ENCODE peak calls at places on chromosomes 12 and 14, in seven cellular contexts. O is RWPE1; B is neural crest cell; C is epithelial cell of proximal tubule; K is activated T-cell treated with anti-CD3 and anti-CD28 coated beads, Interleukin-2, amount 50 U/mL, for 1 hour; Y is hypothalamus; S is caudate nucleus. J is an unnamed sample.

GRCh38 chr12:52387859-52388258 is 2.4 kb upstream of the KRT84 start:
- DNase-seq in O (no peak), B (no peak), C (no peak), K (no peak), Y (no peak), S (no peak), J (no peak)

GRCh38 chr12:65121049-65121955 is at the start of gene WIF1:
- DNase-seq in O (peak), B (no peak), C (no peak), K (peak), Y (no peak), S (peak), J (peak)

GRCh38 chr14:21071225-21072041 is 1.3 kb downstream of the ARHGEF40 start:
- DNase-seq in O (peak), B (peak), C (no peak), K (peak), Y (no peak), S (peak), J (peak)

GRCh38 chr12:1826867-1827705 is 6.7 kb downstream of the LRTM2 start:
- DNase-seq in O (no peak), B (no peak), C (no peak), K (no peak), Y (no peak), S (no peak), J (no peak)

GRCh38 chr12:92299344-92299743 is 153.7 kb upstream of the BTG1 start:
- DNase-seq in O (no peak), B (no peak), C (no peak), K (no peak), Y (no peak), S (no peak), J (no peak)

GRCh38 chr12:74897425-74898211 is 312.0 kb downstream of the KCNC2 start:
- DNase-seq in O (peak), B (no peak), C (no peak), K (no peak), Y (no peak), S (no peak), J (no peak)

GRCh38 chr12:67241482-67241881 is 27.7 kb upstream of the CAND1 start:
- DNase-seq in O (no peak), B (no peak), C (no peak), K (no peak), Y (no peak), S (no peak), J (no peak)

GRCh38 chr14:102187583-102188001 is 47.9 kb downstream of the WDR20 start:
- DNase-seq in O (no peak), B (no peak), C (no peak), K (no peak), Y (no peak), S (peak), J (no peak)

GRCh38 chr12:128075332-128075731 is 191.6 kb upstream of the TMEM132C start:
- DNase-seq in O (no peak), B (no peak), C (no peak), K (no peak), Y (no peak), S (no peak), J (no peak)

GRCh38 chr12:2017724-2018337 is 13.6 kb upstream of the DCP1B start:
- DNase-seq in O (no peak), B (no peak), C (no peak), K (no peak), Y (no peak), S (no peak), J (no peak)

GRCh38 chr12:64672925-64673409 is 62.7 kb downstream of the RASSF3 start:
- DNase-seq in O (no peak), B (no peak), C (no peak), K (no peak), Y (no peak), S (no peak), J (no peak)

GRCh38 chr14:69005432-69006148 is 26.5 kb upstream of the ACTN1 start:
- DNase-seq in O (peak), B (no peak), C (peak), K (no peak), Y (no peak), S (no peak), J (peak)

GRCh38 chr12:124678421-124678893 is 111.0 kb upstream of the NCOR2 start:
- DNase-seq in O (no peak), B (peak), C (no peak), K (no peak), Y (no peak), S (no peak), J (no peak)

GRCh38 chr12:27801630-27802029 is 21.6 kb upstream of the MANSC4 start:
- DNase-seq in O (no peak), B (no peak), C (no peak), K (no peak), Y (no peak), S (no peak), J (no peak)

GRCh38 chr12:98808243-98808895 is 163.3 kb downstream of the APAF1 start:
- DNase-seq in O (no peak), B (no peak), C (no peak), K (no peak), Y (no peak), S (no peak), J (no peak)

GRCh38 chr12:12774791-12775190 is 10.7 kb upstream of the APOLD1 start:
- DNase-seq in O (no peak), B (no peak), C (no peak), K (no peak), Y (no peak), S (no peak), J (no peak)

GRCh38 chr14:65074449-65075155 is 27.7 kb downstream of the MAX start:
- DNase-seq in O (no peak), B (no peak), C (no peak), K (no peak), Y (no peak), S (no peak), J (no peak)

GRCh38 chr12:75852143-75852542 is 179.4 kb downstream of the PHLDA1 start:
- DNase-seq in O (peak), B (no peak), C (peak), K (no peak), Y (no peak), S (no peak), J (no peak)

GRCh38 chr14:99099051-99099787 is 172.8 kb downstream of the BCL11B start:
- DNase-seq in O (peak), B (no peak), C (no peak), K (no peak), Y (no peak), S (no peak), J (peak)

GRCh38 chr12:2432856-2433255 is 361.9 kb upstream of the FKBP4 start:
- DNase-seq in O (no peak), B (no peak), C (no peak), K (no peak), Y (no peak), S (no peak), J (no peak)

GRCh38 chr12:124689585-124689984 is 122.2 kb upstream of the NCOR2 start:
- DNase-seq in O (peak), B (no peak), C (no peak), K (no peak), Y (no peak), S (no peak), J (no peak)

GRCh38 chr12:54173066-54173726 is 15.6 kb downstream of the SMUG1 start:
- DNase-seq in O (peak), B (peak), C (no peak), K (peak), Y (no peak), S (no peak), J (no peak)

GRCh38 chr12:66587912-66588311 is 91.0 kb downstream of the GRIP1 start:
- DNase-seq in O (no peak), B (no peak), C (no peak), K (no peak), Y (no peak), S (no peak), J (no peak)

GRCh38 chr14:50319293-50319692 is 7.2 kb downstream of the DMAC2L start:
- DNase-seq in O (peak), B (no peak), C (no peak), K (no peak), Y (no peak), S (no peak), J (no peak)

GRCh38 chr14:36951380-36951911 is 221.0 kb downstream of the SLC25A21 start:
- DNase-seq in O (no peak), B (no peak), C (no peak), K (no peak), Y (no peak), S (no peak), J (no peak)